ENCODE peak calls at places on chromosomes 4 and X, in ten cellular contexts. Q is neural progenitor cell, K is AG09309, X is foreskin fibroblast, B is mammary epithelial cell, S is Peyer's patch, E is stomach, C is fibroblast of mammary gland, W is WERI-Rb-1, Y is tibial artery. J is an unnamed sample.

GRCh38 chr4:76673361-76673760 is 224.6 kb downstream of the SOWAHB start:
- DNase-seq in Q (no peak), K (no peak), X (peak), B (no peak), S (no peak), E (no peak), C (no peak), W (no peak), Y (no peak), J (no peak)

GRCh38 chr4:89298788-89299152 is 8.8 kb downstream of the GPRIN3 start:
- DNase-seq in Q (no peak), K (no peak), X (peak), B (peak), S (no peak), E (no peak), C (peak), W (no peak), Y (no peak), J (no peak)

GRCh38 chrX:134634691-134635090 is 23.6 kb downstream of the PLAC1 start:
- DNase-seq in Q (no peak), K (peak), X (peak), B (no peak), S (no peak), E (no peak), C (peak), W (no peak), Y (no peak), J (no peak)

GRCh38 chr4:176198316-176198903 is 3.0 kb upstream of the SPATA4 start:
- DNase-seq in Q (peak), K (no peak), X (no peak), B (no peak), S (no peak), E (peak), C (no peak), W (no peak), Y (no peak), J (no peak)

GRCh38 chrX:9878141-9878875 is 88.8 kb upstream of the CLDN34 start:
- DNase-seq in Q (peak), K (no peak), X (peak), B (no peak), S (no peak), E (no peak), C (no peak), W (peak), Y (no peak), J (no peak)

GRCh38 chr4:15479089-15479912 is 9.6 kb downstream of the CC2D2A start:
- DNase-seq in Q (peak), K (peak), X (peak), B (peak), S (no peak), E (peak), C (peak), W (peak), Y (peak), J (peak)

GRCh38 chr4:38279650-38280322 is 319.6 kb downstream of the PTTG2 start:
- DNase-seq in Q (peak), K (no peak), X (no peak), B (peak), S (no peak), E (no peak), C (no peak), W (no peak), Y (no peak), J (no peak)

GRCh38 chrX:132948648-132949260 is 9.7 kb downstream of the HS6ST2 start:
- DNase-seq in Q (peak), K (no peak), X (no peak), B (no peak), S (no peak), E (no peak), C (no peak), W (no peak), Y (no peak), J (no peak)

GRCh38 chr4:94519925-94520789 is 68.4 kb downstream of the PDLIM5 start:
- DNase-seq in Q (no peak), K (no peak), X (peak), B (no peak), S (no peak), E (no peak), C (no peak), W (no peak), Y (no peak), J (no peak)

GRCh38 chrX:152637649-152638442 is at the start of gene GABRQ:
- DNase-seq in Q (peak), K (no peak), X (peak), B (no peak), S (no peak), E (peak), C (peak), W (peak), Y (no peak), J (no peak)
- H3K4me3 ChIP-seq in Q (peak), K (no peak), X (no peak), B (no peak), S (no peak), E (peak), C (no peak), W (peak), Y (no peak), J (no peak)

DNA sequence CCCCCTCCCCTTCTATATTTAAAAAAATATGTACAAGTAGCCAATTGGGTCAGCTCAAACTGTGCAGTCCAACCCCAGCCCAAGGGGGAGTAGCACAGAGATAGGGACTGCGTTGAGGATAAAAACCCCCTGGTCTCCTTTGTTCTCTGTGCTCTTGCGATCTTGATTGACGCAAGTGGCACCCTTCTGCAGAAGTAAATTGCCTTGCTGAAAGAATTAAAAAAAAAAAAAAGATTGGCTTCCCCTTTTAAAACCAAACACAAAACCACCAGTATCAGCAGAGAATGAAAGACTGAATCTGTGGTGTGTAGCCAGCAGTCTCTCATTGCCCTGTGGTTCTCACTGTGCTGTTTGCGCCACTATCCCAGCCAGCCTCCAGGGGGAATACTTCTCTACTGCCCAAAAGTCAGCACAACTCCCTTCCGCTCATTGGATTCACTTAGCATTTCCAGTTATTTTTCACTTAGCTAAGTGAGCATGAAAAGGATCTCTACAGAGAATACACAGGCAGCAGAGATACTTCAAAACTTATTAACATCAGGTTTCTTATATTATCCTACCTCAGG is 29.7 kb downstream of the MANBA start:
- DNase-seq in Q (peak), K (no peak), X (no peak), B (no peak), S (no peak), E (no peak), C (no peak), W (no peak), Y (no peak), J (no peak)
- TF ChIP-seq CTCF in Q (peak), K (peak), X (no peak), B (no peak), S (no peak), E (no peak), C (peak), W (peak), Y (no peak), J (no peak)

DNA sequence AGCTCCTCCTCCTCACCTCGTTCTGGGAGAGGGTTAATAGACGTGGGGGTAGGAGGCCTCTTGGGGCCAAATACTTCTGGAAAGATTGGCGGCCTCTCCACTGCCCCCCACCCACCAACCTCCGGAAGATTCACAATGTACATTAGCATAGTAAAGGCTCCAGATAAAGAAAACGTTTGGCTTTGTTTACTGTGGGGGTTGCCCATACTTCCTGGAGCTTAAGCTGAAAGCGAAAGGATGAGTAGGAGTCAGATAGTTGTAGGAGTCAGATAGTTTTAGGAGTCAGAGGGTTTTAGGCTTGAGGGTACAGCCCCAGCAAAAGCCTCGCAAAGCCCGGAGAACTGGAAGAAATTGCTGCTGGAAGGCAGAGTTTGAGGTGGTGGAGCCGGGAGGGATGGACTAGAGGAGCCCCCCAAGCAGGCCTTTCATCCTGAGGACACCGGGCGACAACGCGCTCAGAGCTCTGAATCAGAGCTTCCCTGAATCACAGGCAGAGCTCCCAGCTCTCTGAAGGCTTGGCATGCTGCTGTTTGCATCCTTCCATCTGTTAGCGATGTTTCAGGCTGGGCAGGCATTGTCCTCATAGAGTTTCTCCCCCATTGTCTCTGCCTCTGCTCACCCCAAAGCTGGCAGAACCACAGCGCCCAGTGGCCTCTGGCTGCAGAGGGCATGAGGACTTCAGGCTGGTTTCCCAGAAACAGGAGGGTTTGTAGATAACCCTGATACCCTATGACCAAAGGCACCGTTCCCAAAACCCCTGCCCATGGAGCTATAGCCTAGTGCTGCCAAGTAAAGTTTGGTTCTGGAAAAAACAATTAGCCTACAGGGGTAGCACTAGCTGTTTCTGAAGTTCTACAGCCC is 280.7 kb downstream of the BCOR start:
- DNase-seq in Q (peak), K (no peak), X (peak), B (no peak), S (no peak), E (no peak), C (peak), W (no peak), Y (no peak), J (no peak)
- H3K4me3 ChIP-seq in Q (no peak), K (peak), X (no peak), B (no peak), S (no peak), E (no peak), C (no peak), W (no peak), Y (no peak), J (peak)

DNA sequence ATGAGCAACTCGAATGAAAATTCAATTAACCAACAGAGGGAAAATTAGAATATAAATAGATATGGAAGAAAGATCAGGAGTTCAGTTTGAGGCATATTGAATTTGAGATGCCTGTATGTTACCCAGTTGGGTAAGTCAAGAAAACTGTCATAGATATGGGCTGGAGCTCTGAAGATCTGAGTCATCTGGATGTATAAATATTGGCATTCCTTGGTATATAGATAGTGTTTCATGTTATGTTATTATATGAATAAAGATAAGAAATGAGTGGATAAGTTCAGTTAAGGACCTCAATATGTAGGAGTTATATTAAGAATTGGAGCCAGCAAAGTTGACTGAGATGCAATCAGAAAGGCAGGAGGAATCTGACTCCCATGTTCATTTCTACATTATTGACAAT is 543.6 kb upstream of the SMIM31 start:
- DNase-seq in Q (no peak), K (no peak), X (no peak), B (no peak), S (no peak), E (no peak), C (no peak), W (no peak), Y (no peak), J (no peak)
- TF ChIP-seq CTCF in Q (no peak), K (no peak), X (no peak), B (no peak), S (no peak), E (no peak), C (no peak), W (no peak), Y (no peak), J (no peak)

GRCh38 chr4:173367285-173367684 is 3.5 kb upstream of the SAP30 start:
- DNase-seq in Q (no peak), K (no peak), X (peak), B (peak), S (no peak), E (no peak), C (peak), W (no peak), Y (no peak), J (no peak)
- H3K4me3 ChIP-seq in Q (peak), K (no peak), X (no peak), B (no peak), S (no peak), E (no peak), C (no peak), W (no peak), Y (peak), J (no peak)

GRCh38 chr4:173418636-173419035 is 19.7 kb upstream of the SCRG1 start:
- DNase-seq in Q (no peak), K (no peak), X (no peak), B (no peak), S (no peak), E (no peak), C (no peak), W (no peak), Y (no peak), J (no peak)

GRCh38 chr4:173417833-173418232 is 18.9 kb upstream of the SCRG1 start:
- DNase-seq in Q (no peak), K (no peak), X (no peak), B (no peak), S (no peak), E (no peak), C (no peak), W (no peak), Y (no peak), J (no peak)

GRCh38 chr4:173420821-173421220 is 21.9 kb upstream of the SCRG1 start:
- DNase-seq in Q (no peak), K (no peak), X (no peak), B (no peak), S (no peak), E (no peak), C (no peak), W (no peak), Y (no peak), J (no peak)

GRCh38 chr4:173415885-173416658 is 17.2 kb upstream of the SCRG1 start:
- DNase-seq in Q (no peak), K (no peak), X (no peak), B (peak), S (no peak), E (peak), C (no peak), W (no peak), Y (peak), J (no peak)

GRCh38 chr4:173420324-173420752 is 21.4 kb upstream of the SCRG1 start:
- DNase-seq in Q (no peak), K (no peak), X (peak), B (no peak), S (no peak), E (no peak), C (peak), W (no peak), Y (no peak), J (no peak)
- TF ChIP-seq CTCF in Q (peak), K (peak), X (peak), B (peak), S (peak), E (no peak), C (peak), W (peak), Y (peak), J (peak)

GRCh38 chr4:96638132-96638531 is 798.2 kb downstream of the PDHA2 start:
- DNase-seq in Q (no peak), K (no peak), X (no peak), B (no peak), S (no peak), E (no peak), C (no peak), W (no peak), Y (no peak), J (no peak)

GRCh38 chr4:96646146-96646545 is 806.3 kb downstream of the PDHA2 start:
- DNase-seq in Q (no peak), K (no peak), X (no peak), B (no peak), S (no peak), E (no peak), C (no peak), W (no peak), Y (no peak), J (no peak)

GRCh38 chr4:96639932-96640331 is 800.0 kb downstream of the PDHA2 start:
- DNase-seq in Q (no peak), K (no peak), X (no peak), B (no peak), S (no peak), E (no peak), C (no peak), W (no peak), Y (no peak), J (no peak)

GRCh38 chr4:96642486-96642885 is 802.6 kb downstream of the PDHA2 start:
- DNase-seq in Q (peak), K (no peak), X (no peak), B (no peak), S (no peak), E (no peak), C (no peak), W (no peak), Y (no peak), J (no peak)
- H3K4me3 ChIP-seq in Q (no peak), K (no peak), X (no peak), B (no peak), S (no peak), E (no peak), C (no peak), W (no peak), Y (no peak), J (no peak)

GRCh38 chrX:155857561-155857960 is 23.6 kb upstream of the VAMP7 start:
- DNase-seq in Q (no peak), K (no peak), X (peak), B (no peak), S (no peak), E (no peak), C (peak), W (peak), Y (no peak), J (no peak)
- TF ChIP-seq CTCF in Q (peak), K (peak), X (peak), B (peak), S (no peak), E (no peak), C (peak), W (peak), Y (no peak), J (no peak)

J was measured in AG04449.